ENCODE peak calls at places on chromosomes 3 and 15, in eight cellular contexts. S is foreskin fibroblast; A is CD8-positive, alpha-beta T cell; F is neural progenitor cell; Z is endothelial cell of umbilical vein; G is mesothelial cell of epicardium; X is OCI-LY7; B is body of pancreas. U is an unnamed sample.

GRCh38 chr15:75328493-75329314 is 7.2 kb upstream of the COMMD4 start:
- DNase-seq in Z (no peak), A (no peak), X (no peak), S (no peak), G (no peak), F (no peak), B (no peak), U (no peak)

GRCh38 chr3:144067059-144067458 is 95.4 kb downstream of the DIPK2A start:
- DNase-seq in X (no peak), B (no peak), G (no peak), A (no peak), Z (no peak), F (no peak), S (no peak), U (no peak)

GRCh38 chr15:90154861-90155626 is 46.1 kb upstream of the SEMA4B start:
- DNase-seq in F (no peak), Z (no peak), G (no peak), B (peak), A (no peak), S (peak), X (no peak), U (no peak)

GRCh38 chr3:136728434-136728833 is 23.7 kb downstream of the STAG1 start:
- DNase-seq in G (no peak), F (no peak), B (no peak), Z (no peak), X (no peak), A (no peak), S (no peak), U (no peak)

GRCh38 chr3:26484140-26484539 is 138.4 kb upstream of the LRRC3B start:
- DNase-seq in A (no peak), S (no peak), Z (no peak), X (no peak), B (no peak), F (peak), G (no peak), U (no peak)

GRCh38 chr3:113948015-113948917 is 453 bp downstream of the ZDHHC23 start:
- DNase-seq in A (peak), F (peak), B (peak), X (peak), Z (peak), G (peak), S (peak), U (no peak)

GRCh38 chr3:106215047-106215446 is 346.2 kb upstream of the CBLB start:
- DNase-seq in X (no peak), S (peak), Z (no peak), B (no peak), A (no peak), F (no peak), G (no peak), U (no peak)

GRCh38 chr3:135982922-135983581 is 17.5 kb downstream of the PPP2R3A start:
- DNase-seq in A (no peak), F (no peak), S (peak), Z (no peak), G (no peak), B (no peak), X (no peak), U (no peak)

GRCh38 chr3:144636833-144637232 is 665.2 kb downstream of the DIPK2A start:
- DNase-seq in G (no peak), X (no peak), F (peak), S (no peak), Z (no peak), B (peak), A (no peak), U (no peak)

GRCh38 chr3:41933154-41933676 is 28.7 kb downstream of the ULK4 start:
- DNase-seq in X (no peak), A (no peak), Z (peak), B (no peak), F (no peak), S (peak), G (no peak), U (no peak)

GRCh38 chr3:25281041-25281842 is 146.8 kb upstream of the RARB start:
- DNase-seq in F (peak), Z (no peak), B (no peak), G (no peak), S (no peak), A (no peak), X (no peak), U (no peak)

GRCh38 chr3:55591893-55592292 is 104.8 kb upstream of the WNT5A start:
- DNase-seq in S (no peak), X (no peak), B (peak), F (no peak), A (no peak), G (no peak), Z (no peak), U (no peak)

DNA sequence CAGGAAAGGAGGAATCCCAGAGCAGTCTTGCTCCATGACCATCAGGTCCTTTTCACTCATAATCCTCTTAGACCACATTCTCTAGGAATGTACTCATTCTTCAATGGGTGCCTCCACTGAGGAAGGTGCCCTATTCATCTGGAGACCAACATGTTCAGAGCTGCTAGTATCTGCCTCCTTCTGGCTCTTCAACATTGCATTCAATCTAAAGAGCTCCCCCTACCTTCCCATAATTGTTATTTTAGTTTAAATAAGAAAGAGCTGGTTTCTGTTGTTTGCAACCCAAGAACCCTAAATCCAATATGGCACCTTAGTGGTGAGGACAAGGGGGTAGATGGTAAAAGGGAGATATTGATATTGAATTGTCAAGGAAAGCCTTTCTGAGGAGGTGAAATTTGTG is 67.6 kb downstream of the SCN11A start:
- DNase-seq in X (no peak), S (no peak), F (no peak), Z (no peak), A (no peak), G (no peak), B (no peak), U (no peak)
- TF ChIP-seq CTCF in X (peak), S (no peak), F (no peak), Z (no peak), A (no peak), G (no peak), B (no peak), U (no peak)

GRCh38 chr3:129561619-129562248 is 18.8 kb downstream of the H1-8 start:
- DNase-seq in X (no peak), A (no peak), Z (no peak), S (no peak), G (no peak), B (no peak), F (no peak), U (no peak)

GRCh38 chr3:129559565-129560079 is 16.6 kb downstream of the H1-8 start:
- DNase-seq in A (no peak), G (no peak), X (no peak), F (no peak), S (peak), Z (no peak), B (no peak), U (no peak)

GRCh38 chr3:129560931-129561594 is 18.1 kb downstream of the H1-8 start:
- DNase-seq in F (no peak), A (no peak), B (peak), X (no peak), Z (peak), G (no peak), S (peak), U (no peak)

GRCh38 chr3:129558772-129559564 is 16.0 kb downstream of the H1-8 start:
- DNase-seq in A (no peak), X (peak), F (no peak), Z (peak), S (peak), G (no peak), B (no peak), U (no peak)

DNA sequence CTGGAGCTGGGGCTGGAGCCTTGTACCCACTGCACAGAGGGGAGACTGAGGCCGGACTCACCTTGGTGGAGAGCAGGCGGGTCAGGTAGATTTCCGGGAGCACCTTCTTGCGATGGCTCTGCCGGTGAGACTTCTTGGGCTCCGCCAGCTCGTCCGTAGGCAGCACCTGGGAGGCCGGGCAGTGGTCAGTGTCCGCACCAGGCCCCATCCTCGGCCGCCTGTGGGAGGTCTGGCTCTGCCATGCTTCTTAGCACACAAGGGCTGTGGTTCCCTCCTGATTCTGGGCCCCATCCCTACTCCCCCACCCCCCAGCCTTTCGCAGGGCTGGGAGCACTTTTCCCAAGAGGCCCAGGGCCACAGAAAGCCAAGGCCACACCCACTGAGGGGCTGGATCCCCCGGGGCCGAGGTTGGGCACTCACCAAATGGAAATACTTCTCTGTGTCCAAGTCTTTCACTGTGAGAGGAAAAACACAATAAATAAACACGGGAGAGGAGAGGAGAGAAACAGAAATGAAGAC is 17.4 kb downstream of the H1-8 start:
- DNase-seq in Z (no peak), A (no peak), S (peak), F (no peak), B (no peak), G (no peak), X (no peak), U (no peak)
- TF ChIP-seq CTCF in Z (no peak), A (no peak), S (no peak), F (no peak), B (no peak), G (no peak), X (no peak), U (no peak)

GRCh38 chr3:173371848-173372487 is 25.6 kb upstream of the NLGN1 start:
- DNase-seq in G (no peak), B (peak), X (no peak), A (no peak), S (peak), F (peak), Z (peak), U (no peak)
- TF ChIP-seq CTCF in G (peak), B (peak), X (peak), A (no peak), S (peak), F (peak), Z (peak), U (no peak)

DNA sequence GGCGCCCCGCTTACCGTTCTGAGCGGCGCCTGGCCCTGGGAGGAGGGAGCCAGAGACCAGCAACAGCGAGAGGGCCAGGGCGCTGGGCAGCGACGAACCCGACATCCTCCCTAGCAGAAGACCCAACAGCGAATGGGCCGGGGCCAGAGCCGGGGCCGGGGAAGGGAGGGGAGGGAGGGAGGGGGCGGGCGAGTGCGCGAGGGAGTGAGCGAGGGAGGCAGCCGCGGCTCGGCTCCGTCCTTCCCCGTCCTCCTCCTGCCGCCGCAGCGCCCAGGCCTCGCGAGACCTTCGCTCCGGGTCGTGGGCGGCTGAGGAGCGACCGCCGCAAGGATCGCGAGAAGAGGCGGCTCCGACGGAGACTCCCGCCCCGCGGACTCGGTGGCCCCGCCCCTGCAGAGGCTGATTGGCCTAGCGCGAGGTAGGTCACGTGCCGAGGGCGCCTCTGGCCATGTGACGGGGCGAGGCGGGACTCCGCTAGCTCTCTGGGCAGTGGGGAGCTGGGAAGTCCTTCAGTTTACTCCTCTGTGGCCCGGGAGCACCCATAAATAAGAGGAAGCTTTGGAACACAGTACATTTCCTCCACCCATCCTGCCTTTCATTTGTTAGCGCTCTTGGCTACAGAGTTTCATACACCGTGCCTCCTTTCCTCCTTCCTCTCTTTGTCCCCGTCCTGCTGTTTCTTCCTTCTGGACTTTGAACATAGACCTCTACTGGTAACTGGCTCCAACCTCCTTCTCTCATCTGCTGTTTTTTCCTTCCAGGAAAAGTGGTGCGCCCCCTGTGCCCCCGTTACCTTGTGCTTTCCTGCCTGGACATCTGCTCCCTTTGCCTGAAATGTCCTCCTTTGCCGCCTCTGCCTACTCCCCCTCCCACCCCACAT is at the start of gene NPTN:
- DNase-seq in B (peak), A (peak), S (peak), Z (peak), G (peak), X (peak), F (peak), U (peak)
- TF ChIP-seq CTCF in B (no peak), A (no peak), S (no peak), Z (no peak), G (no peak), X (peak), F (peak), U (no peak)

DNA sequence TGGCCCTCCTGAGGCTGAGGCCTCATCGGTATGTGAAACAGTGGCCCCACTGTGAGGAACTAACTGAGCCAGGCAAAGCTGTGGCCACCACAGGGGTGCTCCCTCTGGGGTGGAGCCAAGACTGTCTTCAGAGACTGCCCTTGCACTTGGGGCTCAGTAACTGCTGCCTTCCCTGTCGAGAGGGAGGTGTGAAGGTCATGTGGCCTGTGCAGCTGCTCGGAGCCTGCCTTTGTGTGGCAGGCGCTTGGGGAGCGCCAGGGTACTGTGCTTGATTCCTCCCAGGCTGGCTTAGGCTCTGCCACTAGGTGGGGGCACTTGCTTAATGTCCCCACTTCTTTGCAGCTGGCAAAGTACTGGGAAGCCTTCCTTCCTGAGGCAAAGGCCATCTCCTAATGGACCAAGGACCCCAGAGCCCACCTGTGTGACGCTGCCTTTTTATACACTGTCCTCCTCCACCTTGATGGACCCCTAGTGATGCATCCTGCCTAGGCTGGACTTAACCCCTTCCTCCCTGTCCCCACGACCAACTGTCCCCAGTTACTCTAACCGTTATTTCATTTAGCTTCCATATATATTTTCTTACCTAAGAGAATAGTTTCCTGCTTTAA is 14.2 kb upstream of the SNX22 start:
- DNase-seq in F (no peak), X (peak), S (no peak), A (no peak), Z (no peak), G (no peak), B (no peak), U (no peak)
- TF ChIP-seq CTCF in F (no peak), X (peak), S (no peak), A (no peak), Z (no peak), G (no peak), B (no peak), U (no peak)

U was measured in activated B cell treated with CpG ODN at 0.5 μM for 24 hours.